ENCODE peak calls at places on chromosomes 12 and 14, in five cellular contexts. H, O, M, V and C are unnamed samples.

GRCh38 chr14:63770187-63770807 is 42.4 kb upstream of the SGPP1 start:
- DNase-seq in H (no peak), O (peak; percentile 58), M (no peak), V (peak; percentile 59), C (peak; percentile 41)

GRCh38 chr14:91245029-91245428 is 525 bp upstream of the GPR68 start:
- DNase-seq in H (no peak), O (no peak), M (no peak), V (no peak), C (no peak)

GRCh38 chr12:6224550-6224949 is 24.4 kb downstream of the CD9 start:
- DNase-seq in H (no peak), O (peak; percentile 73), M (no peak), V (no peak), C (no peak)

GRCh38 chr12:106078358-106079025 is 60.3 kb downstream of the NUAK1 start:
- DNase-seq in H (no peak), O (no peak), M (no peak), V (peak; percentile 54), C (no peak)

GRCh38 chr14:63375772-63376171 is 57.0 kb upstream of the GPHB5 start:
- DNase-seq in H (no peak), O (no peak), M (no peak), V (peak; percentile 63), C (no peak)

GRCh38 chr12:38998887-38999482 is 93.6 kb upstream of the CPNE8 start:
- DNase-seq in H (no peak), O (no peak), M (no peak), V (no peak), C (no peak)

GRCh38 chr12:76508128-76508661 is 51.4 kb downstream of the OSBPL8 start:
- DNase-seq in H (no peak), O (no peak), M (no peak), V (no peak), C (no peak)

GRCh38 chr14:21780429-21781084 is 106.9 kb upstream of the OR4E1 start:
- DNase-seq in H (no peak), O (no peak), M (no peak), V (no peak), C (no peak)

GRCh38 chr14:63840981-63841380 is 11.8 kb upstream of the SYNE2 start:
- DNase-seq in H (peak; percentile 28), O (peak; percentile 64), M (no peak), V (no peak), C (no peak)

GRCh38 chr12:12007001-12007712 is 63.6 kb upstream of the BCL2L14 start:
- DNase-seq in H (peak; percentile 79), O (no peak), M (no peak), V (peak; percentile 53), C (no peak)

GRCh38 chr12:62915130-62915529 is 19.8 kb downstream of the PPM1H start:
- DNase-seq in H (no peak), O (no peak), M (no peak), V (no peak), C (no peak)

GRCh38 chr14:58690801-58691516 is 53.2 kb downstream of the DACT1 start:
- DNase-seq in H (no peak), O (peak; percentile 98), M (no peak), V (no peak), C (no peak)

GRCh38 chr14:104892517-104893434 is 27.7 kb downstream of the CEP170B start:
- DNase-seq in H (no peak), O (peak; percentile 33), M (no peak), V (no peak), C (peak; percentile 5)

GRCh38 chr14:91170504-91171121 is 56.7 kb downstream of the DGLUCY start:
- DNase-seq in H (no peak), O (no peak), M (no peak), V (no peak), C (no peak)

GRCh38 chr12:120847392-120848157 is 56.6 kb downstream of the SPPL3 start:
- DNase-seq in H (no peak), O (no peak), M (no peak), V (no peak), C (no peak)